ENCODE peak calls at places on chromosomes 3 and 15, in five cellular contexts. Y, K, T, I and M are unnamed samples.

GRCh38 chr15:101026686-101027272 is 107.6 kb downstream of the LRRK1 start:
- DNase-seq in Y (no peak), K (no peak), T (no peak), I (no peak), M (no peak)

GRCh38 chr3:10006762-10007090 is 19.5 kb upstream of the FANCD2 start:
- DNase-seq in Y (no peak), K (no peak), T (no peak), I (no peak), M (no peak)

GRCh38 chr3:108486910-108487309 is 23.5 kb downstream of the MYH15 start:
- DNase-seq in Y (no peak), K (no peak), T (no peak), I (peak), M (no peak)

GRCh38 chr3:145750657-145751056 is 410.3 kb downstream of the PLOD2 start:
- DNase-seq in Y (no peak), K (no peak), T (no peak), I (no peak), M (no peak)

GRCh38 chr15:25780479-25781255 is 82.5 kb downstream of the ATP10A start:
- DNase-seq in Y (no peak), K (no peak), T (no peak), I (no peak), M (no peak)

GRCh38 chr3:11903447-11903846 is 56.8 kb upstream of the TAMM41 start:
- DNase-seq in Y (no peak), K (no peak), T (no peak), I (no peak), M (no peak)

GRCh38 chr15:31230630-31231485 is 95.8 kb upstream of the KLF13 start:
- DNase-seq in Y (peak), K (no peak), T (no peak), I (no peak), M (no peak)

GRCh38 chr3:194148383-194148782 is 12.4 kb downstream of the HES1 start:
- DNase-seq in Y (no peak), K (no peak), T (no peak), I (no peak), M (no peak)

GRCh38 chr3:126307083-126307482 is 50.1 kb downstream of the KLF15 start:
- DNase-seq in Y (no peak), K (no peak), T (no peak), I (no peak), M (no peak)

GRCh38 chr3:55721716-55722484 is 234.8 kb upstream of the WNT5A start:
- DNase-seq in Y (no peak), K (no peak), T (no peak), I (peak), M (no peak)

GRCh38 chr3:188974856-188975611 is 196.7 kb upstream of the TPRG1 start:
- DNase-seq in Y (no peak), K (no peak), T (no peak), I (peak), M (no peak)

GRCh38 chr15:67828969-67829646 is 3.8 kb downstream of the SKOR1 start:
- DNase-seq in Y (no peak), K (no peak), T (no peak), I (no peak), M (no peak)

GRCh38 chr3:185760091-185760490 is 64.8 kb downstream of the IGF2BP2 start:
- DNase-seq in Y (no peak), K (no peak), T (no peak), I (no peak), M (no peak)

GRCh38 chr3:188165596-188165995 is 11.6 kb downstream of the LPP start:
- DNase-seq in Y (no peak), K (no peak), T (no peak), I (no peak), M (no peak)

GRCh38 chr3:19183572-19183971 is 35.3 kb downstream of the KCNH8 start:
- DNase-seq in Y (no peak), K (no peak), T (no peak), I (no peak), M (no peak)

GRCh38 chr15:68560501-68561113 is 18.2 kb upstream of the CORO2B start:
- DNase-seq in Y (no peak), K (no peak), T (no peak), I (no peak), M (no peak)

GRCh38 chr3:23702198-23702597 is 103.6 kb upstream of the UBE2E1 start:
- DNase-seq in Y (no peak), K (no peak), T (no peak), I (no peak), M (no peak)

GRCh38 chr3:87196879-87197278 is 30.2 kb upstream of the CHMP2B start:
- DNase-seq in Y (no peak), K (no peak), T (no peak), I (no peak), M (no peak)